ENCODE peak calls at places on chromosomes 2 and 18, in eight cellular contexts. D, O, H, B, R, F, W and M are unnamed samples.

GRCh38 chr2:206984206-206984605 is 44.9 kb downstream of the CPO start:
- DNase-seq in D (no peak), O (no peak), H (no peak), B (no peak), R (no peak), F (no peak), W (no peak), M (no peak)

GRCh38 chr2:205757271-205757670 is 75.0 kb downstream of the NRP2 start:
- DNase-seq in D (no peak), O (no peak), H (no peak), B (no peak), R (no peak), F (no peak), W (no peak), M (no peak)

GRCh38 chr2:238970553-238971081 is 122.7 kb downstream of the TWIST2 start:
- DNase-seq in D (peak; percentile 67), O (peak; percentile 65), H (peak; percentile 83), B (peak; percentile 74), R (peak; percentile 74), F (peak; percentile 89), W (peak; percentile 80), M (peak; percentile 72)

GRCh38 chr2:26675651-26676255 is 16.8 kb upstream of the KCNK3 start:
- DNase-seq in D (no peak), O (no peak), H (peak; percentile 61), B (peak; percentile 42), R (no peak), F (no peak), W (no peak), M (peak; percentile 63)

GRCh38 chr2:203579131-203579643 is 44.1 kb upstream of the RAPH1 start:
- DNase-seq in D (peak; percentile 78), O (no peak), H (no peak), B (no peak), R (peak; percentile 51), F (no peak), W (peak; percentile 79), M (no peak)

GRCh38 chr18:22841840-22842239 is 91.3 kb upstream of the RBBP8 start:
- DNase-seq in D (no peak), O (no peak), H (no peak), B (no peak), R (no peak), F (no peak), W (no peak), M (no peak)

GRCh38 chr2:99442837-99443236 is 47.0 kb downstream of the REV1 start:
- DNase-seq in D (no peak), O (no peak), H (no peak), B (no peak), R (no peak), F (no peak), W (no peak), M (no peak)

GRCh38 chr2:214899751-214900150 is 90.3 kb upstream of the BARD1 start:
- DNase-seq in D (no peak), O (no peak), H (no peak), B (no peak), R (no peak), F (no peak), W (no peak), M (no peak)

GRCh38 chr2:54704688-54705605 is 18.5 kb upstream of the EML6 start:
- DNase-seq in D (no peak), O (no peak), H (no peak), B (no peak), R (no peak), F (peak; percentile 60), W (no peak), M (no peak)

GRCh38 chr2:30422437-30422805 is 24.6 kb upstream of the LCLAT1 start:
- DNase-seq in D (peak; percentile 32), O (no peak), H (no peak), B (no peak), R (peak; percentile 53), F (peak; percentile 59), W (peak; percentile 39), M (no peak)

GRCh38 chr2:42567806-42568429 is 514 bp upstream of the MTA3 start:
- DNase-seq in D (peak; percentile 55), O (peak; percentile 16), H (peak; percentile 73), B (peak; percentile 66), R (peak; percentile 49), F (peak; percentile 68), W (peak; percentile 30), M (no peak)

DNA sequence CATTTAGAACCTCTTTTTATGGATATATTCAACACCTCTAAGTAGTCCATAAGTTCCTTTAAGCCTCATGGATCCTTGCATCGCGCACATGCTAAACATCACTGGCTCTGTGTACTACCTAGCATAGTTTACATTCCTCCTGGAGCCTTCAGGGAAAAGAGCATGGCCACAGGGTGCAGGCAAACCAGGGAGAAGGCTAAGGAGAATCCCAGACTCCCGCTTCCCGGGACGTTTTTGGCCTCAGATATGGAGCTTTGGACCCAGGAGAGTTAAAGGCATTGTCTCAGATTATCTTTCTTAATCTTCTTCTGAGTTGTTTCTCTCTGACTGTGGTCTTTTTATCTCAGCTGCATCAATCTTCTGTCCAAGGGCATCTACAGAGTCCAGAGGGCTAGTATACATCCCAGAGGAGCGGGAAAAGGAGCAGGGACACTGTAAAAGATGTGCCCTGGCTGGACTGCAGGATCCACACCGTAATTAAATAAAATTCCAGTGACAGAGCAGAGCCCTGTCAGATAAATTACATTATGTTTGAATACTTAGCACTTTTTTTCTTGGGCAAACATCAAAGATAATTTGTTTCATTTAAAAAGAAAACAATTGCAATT is 36.9 kb downstream of the RIT2 start:
- DNase-seq in D (no peak), O (no peak), H (no peak), B (no peak), R (no peak), F (no peak), W (no peak), M (no peak)
- TF ChIP-seq CTCF in D (no peak), O (no peak), H (no peak), B (no peak), R (no peak), F (no peak), W (no peak), M (no peak)

DNA sequence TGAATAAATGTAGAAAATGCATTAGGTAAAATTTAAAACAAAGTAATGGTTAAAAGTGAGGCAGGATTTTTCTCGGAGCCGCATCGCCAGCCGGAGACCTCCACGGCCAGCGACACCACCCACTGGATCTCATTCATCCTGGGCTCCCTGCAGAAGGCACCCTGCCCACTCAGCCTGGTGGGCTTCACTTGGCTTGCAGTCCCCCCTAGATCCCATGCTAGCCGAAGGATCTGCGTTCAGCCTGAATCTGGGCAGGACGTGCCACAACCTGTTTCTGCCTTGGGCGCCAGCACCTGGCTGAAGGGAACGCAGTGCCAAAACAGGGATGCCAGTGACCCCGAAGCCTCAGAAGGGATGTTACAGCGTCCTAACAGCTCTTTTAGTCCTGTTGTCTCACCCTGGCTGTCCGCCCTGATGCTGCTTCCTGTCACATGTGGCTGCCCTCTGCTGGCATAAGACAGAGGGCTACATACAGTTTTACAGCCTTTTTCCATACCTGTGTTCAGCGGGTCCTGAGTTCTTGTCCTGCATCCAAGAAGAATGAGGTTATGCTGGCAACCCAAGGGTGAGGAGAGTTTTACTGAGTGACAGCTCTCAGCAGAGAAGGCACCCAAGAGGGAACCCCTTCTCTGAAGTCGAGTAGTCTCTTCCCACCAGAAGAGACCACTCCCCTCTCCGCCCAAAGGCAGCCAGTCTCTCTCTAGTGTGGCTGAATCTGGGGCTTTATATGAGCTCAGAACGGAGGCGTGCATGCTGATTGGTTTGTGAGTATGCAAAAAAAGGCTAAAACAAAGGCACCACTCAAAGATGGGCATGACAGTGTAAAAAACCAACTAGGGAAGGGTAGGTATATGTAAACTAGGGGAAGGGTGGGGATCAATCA is 173.1 kb upstream of the GYPC start:
- DNase-seq in D (no peak), O (no peak), H (no peak), B (no peak), R (no peak), F (peak; percentile 27), W (no peak), M (no peak)
- TF ChIP-seq CTCF in D (no peak), O (no peak), H (no peak), B (no peak), R (no peak), F (peak; percentile 9), W (no peak), M (peak; percentile 59)

GRCh38 chr2:157572725-157573124 is 55.9 kb downstream of the ACVR1C start:
- DNase-seq in D (no peak), O (no peak), H (no peak), B (no peak), R (no peak), F (no peak), W (peak; percentile 20), M (no peak)
- TF ChIP-seq CTCF in D (no peak), O (no peak), H (no peak), B (no peak), R (peak; percentile 14), F (no peak), W (peak; percentile 50), M (peak; percentile 53)

GRCh38 chr2:10864888-10865551 is 46.7 kb upstream of the KCNF1 start:
- DNase-seq in D (no peak), O (no peak), H (no peak), B (no peak), R (no peak), F (peak; percentile 73), W (no peak), M (no peak)
- TF ChIP-seq CTCF in D (no peak), O (no peak), H (no peak), B (no peak), R (peak; percentile 13), F (peak; percentile 1), W (no peak), M (no peak)

GRCh38 chr18:63154350-63155152 is 165.0 kb downstream of the BCL2 start:
- DNase-seq in D (no peak), O (no peak), H (no peak), B (no peak), R (no peak), F (no peak), W (no peak), M (no peak)

GRCh38 chr18:63158012-63158631 is 161.4 kb downstream of the BCL2 start:
- DNase-seq in D (no peak), O (no peak), H (no peak), B (no peak), R (no peak), F (no peak), W (no peak), M (no peak)

GRCh38 chr18:63157293-63158011 is 162.1 kb downstream of the BCL2 start:
- DNase-seq in D (no peak), O (no peak), H (no peak), B (no peak), R (no peak), F (no peak), W (no peak), M (no peak)

GRCh38 chr18:63155169-63155852 is 164.3 kb downstream of the BCL2 start:
- DNase-seq in D (peak; percentile 76), O (peak; percentile 64), H (peak; percentile 76), B (peak; percentile 76), R (peak; percentile 72), F (peak; percentile 68), W (peak; percentile 84), M (no peak)

GRCh38 chr18:63155910-63156773 is 163.4 kb downstream of the BCL2 start:
- DNase-seq in D (no peak), O (no peak), H (no peak), B (no peak), R (no peak), F (no peak), W (no peak), M (no peak)
- TF ChIP-seq CTCF in D (no peak), O (no peak), H (no peak), B (no peak), R (no peak), F (no peak), W (no peak), M (no peak)

GRCh38 chr2:96408631-96409542 is 73.3 kb downstream of the NCAPH start:
- DNase-seq in D (peak; percentile 68), O (no peak), H (no peak), B (no peak), R (no peak), F (no peak), W (peak; percentile 61), M (no peak)
- TF ChIP-seq CTCF in D (no peak), O (no peak), H (no peak), B (no peak), R (no peak), F (no peak), W (no peak), M (peak; percentile 48)